ENCODE peak calls at places on chromosomes 6 and 20, in seven cellular contexts. N, Q, M, R, D, S and F are unnamed samples.

GRCh38 chr6:162615016-162615717 is 112.4 kb downstream of the PRKN start:
- DNase-seq in N (no peak), S (peak; percentile 70), D (no peak), M (no peak), Q (no peak), R (peak; percentile 62), F (no peak)

GRCh38 chr6:20476501-20477043 is 57.7 kb upstream of the CDKAL1 start:
- DNase-seq in M (no peak), R (no peak), D (no peak), Q (no peak), S (no peak), N (peak; percentile 54), F (no peak)

GRCh38 chr20:54151073-54151436 is 22.7 kb downstream of the CYP24A1 start:
- DNase-seq in M (no peak), S (no peak), D (no peak), Q (no peak), N (no peak), R (no peak), F (no peak)

GRCh38 chr6:140871911-140872310 is 1260.8 kb upstream of the GJE1 start:
- DNase-seq in Q (no peak), N (no peak), R (peak; percentile 86), S (no peak), D (no peak), M (no peak), F (no peak)

GRCh38 chr20:60271597-60271996 is 313.4 kb downstream of the CDH26 start:
- DNase-seq in D (no peak), Q (no peak), R (no peak), S (no peak), N (no peak), M (no peak), F (no peak)

GRCh38 chr6:506508-506907 is 115.0 kb downstream of the IRF4 start:
- DNase-seq in S (no peak), N (no peak), R (no peak), M (no peak), Q (no peak), D (no peak), F (no peak)

GRCh38 chr6:56474531-56474930 is 168.2 kb downstream of the DST start:
- DNase-seq in N (no peak), Q (no peak), M (no peak), S (no peak), R (no peak), D (no peak), F (no peak)

GRCh38 chr20:31260326-31260932 is 3.0 kb downstream of the DEFB115 start:
- DNase-seq in D (no peak), Q (no peak), N (no peak), S (no peak), M (no peak), R (no peak), F (no peak)

GRCh38 chr20:32823078-32823477 is 3.3 kb downstream of the MAPRE1 start:
- DNase-seq in R (peak; percentile 81), Q (no peak), S (peak; percentile 71), D (no peak), M (no peak), N (no peak), F (no peak)

GRCh38 chr20:36144336-36144735 is 10.2 kb upstream of the EPB41L1 start:
- DNase-seq in D (no peak), N (no peak), M (no peak), R (no peak), Q (no peak), S (no peak), F (no peak)

GRCh38 chr6:16154904-16155303 is 26.0 kb downstream of the MYLIP start:
- DNase-seq in Q (no peak), D (no peak), M (no peak), N (no peak), S (peak; percentile 87), R (peak; percentile 86), F (no peak)

GRCh38 chr6:44377484-44377883 is 10.0 kb upstream of the CDC5L start:
- DNase-seq in S (no peak), M (no peak), Q (no peak), D (no peak), R (no peak), N (no peak), F (no peak)

GRCh38 chr6:137866914-137867684 is at the start of gene TNFAIP3:
- DNase-seq in N (peak; percentile 95), Q (peak; percentile 90), R (peak; percentile 93), D (peak; percentile 80), M (peak; percentile 98), S (peak; percentile 96), F (peak; percentile 92)

GRCh38 chr6:154909821-154910220 is 85.3 kb upstream of the TIAM2 start:
- DNase-seq in R (peak; percentile 82), S (peak; percentile 60), N (no peak), D (no peak), Q (no peak), M (no peak), F (no peak)

GRCh38 chr6:139863356-139863755 is 488.9 kb upstream of the CITED2 start:
- DNase-seq in Q (no peak), M (no peak), S (peak; percentile 28), N (no peak), R (peak; percentile 64), D (no peak), F (no peak)

GRCh38 chr6:122712093-122712863 is 67.2 kb upstream of the FABP7 start:
- DNase-seq in N (no peak), R (peak; percentile 75), Q (no peak), D (no peak), S (no peak), M (no peak), F (no peak)

GRCh38 chr20:14882846-14883245 is 545.4 kb upstream of the FLRT3 start:
- DNase-seq in Q (no peak), R (no peak), N (no peak), D (no peak), S (no peak), M (no peak), F (no peak)

GRCh38 chr6:153131037-153131981 is at the start of gene RGS17:
- DNase-seq in Q (peak; percentile 81), R (peak; percentile 71), M (peak; percentile 82), D (no peak), N (no peak), S (peak; percentile 86), F (no peak)

GRCh38 chr6:33995046-33995872 is 150.6 kb downstream of the GRM4 start:
- DNase-seq in N (peak; percentile 68), Q (no peak), M (peak; percentile 66), S (no peak), R (no peak), D (no peak), F (no peak)

GRCh38 chr6:113634352-113635163 is 222.6 kb upstream of the MARCKS start:
- DNase-seq in N (no peak), D (no peak), S (peak; percentile 68), R (peak; percentile 73), M (no peak), Q (no peak), F (no peak)

GRCh38 chr6:139028242-139028657 is 295 bp upstream of the ABRACL start:
- DNase-seq in N (no peak), D (no peak), S (no peak), Q (no peak), R (peak; percentile 51), M (no peak), F (no peak)

DNA sequence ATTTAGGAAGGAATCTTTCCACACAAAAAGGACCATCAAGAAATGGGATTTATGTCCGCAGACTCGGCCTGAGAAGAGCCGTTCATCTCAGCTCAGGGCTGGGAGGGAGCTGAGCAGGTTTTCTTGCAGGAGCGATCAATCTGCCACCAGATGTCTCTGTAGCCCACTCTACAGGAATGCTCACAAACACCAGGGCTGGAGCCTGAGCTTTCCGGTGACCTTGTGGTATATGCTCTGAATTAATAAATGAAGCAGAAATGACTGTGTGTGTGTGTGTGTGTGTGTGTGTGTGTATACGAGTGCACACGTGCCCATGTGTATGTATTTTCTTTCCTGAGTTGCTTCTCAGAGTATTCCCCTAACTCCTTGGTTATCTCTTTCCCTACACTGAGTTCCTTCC is 12.0 kb downstream of the CD83 start:
- DNase-seq in S (peak; percentile 83), R (peak; percentile 79), Q (peak; percentile 48), M (peak; percentile 80), N (no peak), D (no peak), F (peak; percentile 38)
- TF ChIP-seq CTCF in S (peak; percentile 75), R (peak; percentile 59), Q (peak; percentile 44), M (peak; percentile 48), N (peak; percentile 23), D (peak; percentile 51), F (no peak)

DNA sequence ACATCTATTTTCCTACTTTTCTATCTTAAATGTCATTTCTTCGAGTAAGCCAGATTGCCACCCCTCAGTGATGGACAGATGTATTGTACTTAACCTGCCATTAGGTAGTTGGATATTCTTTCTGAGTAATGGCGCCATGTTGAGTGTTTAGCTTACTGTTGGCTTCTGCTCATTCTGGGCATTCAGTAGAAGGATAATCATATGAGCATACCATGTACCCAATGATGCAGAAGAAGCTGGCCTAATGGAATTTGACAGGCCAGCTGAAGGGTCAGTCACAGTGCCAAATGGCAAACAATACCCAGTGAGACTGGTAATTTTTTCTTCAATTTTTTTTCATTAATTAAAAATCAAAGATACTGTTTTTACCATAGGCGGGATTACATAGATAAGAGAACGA is 1010.8 kb upstream of the EYS start:
- DNase-seq in D (no peak), S (no peak), Q (no peak), N (no peak), M (no peak), R (no peak), F (no peak)
- TF ChIP-seq CTCF in D (no peak), S (no peak), Q (no peak), N (no peak), M (no peak), R (no peak), F (no peak)

GRCh38 chr6:167113935-167114910 is 8.7 kb upstream of the CCR6 start:
- DNase-seq in Q (peak; percentile 41), R (no peak), S (no peak), N (no peak), M (peak; percentile 96), D (no peak), F (peak; percentile 27)

GRCh38 chr6:167116838-167117228 is 6.1 kb upstream of the CCR6 start:
- DNase-seq in R (no peak), D (no peak), Q (no peak), M (no peak), S (no peak), N (no peak), F (no peak)

GRCh38 chr6:167113047-167113446 is 9.8 kb upstream of the CCR6 start:
- DNase-seq in M (no peak), Q (no peak), R (no peak), N (no peak), S (no peak), D (no peak), F (no peak)

GRCh38 chr6:167116109-167116837 is 6.6 kb upstream of the CCR6 start:
- DNase-seq in R (peak; percentile 2), N (no peak), M (no peak), S (peak; percentile 35), D (no peak), Q (no peak), F (no peak)

GRCh38 chr6:167115054-167115453 is 7.8 kb upstream of the CCR6 start:
- DNase-seq in N (no peak), R (no peak), Q (no peak), M (no peak), S (no peak), D (no peak), F (no peak)
- TF ChIP-seq CTCF in N (no peak), R (no peak), Q (no peak), M (no peak), S (no peak), D (no peak), F (no peak)

DNA sequence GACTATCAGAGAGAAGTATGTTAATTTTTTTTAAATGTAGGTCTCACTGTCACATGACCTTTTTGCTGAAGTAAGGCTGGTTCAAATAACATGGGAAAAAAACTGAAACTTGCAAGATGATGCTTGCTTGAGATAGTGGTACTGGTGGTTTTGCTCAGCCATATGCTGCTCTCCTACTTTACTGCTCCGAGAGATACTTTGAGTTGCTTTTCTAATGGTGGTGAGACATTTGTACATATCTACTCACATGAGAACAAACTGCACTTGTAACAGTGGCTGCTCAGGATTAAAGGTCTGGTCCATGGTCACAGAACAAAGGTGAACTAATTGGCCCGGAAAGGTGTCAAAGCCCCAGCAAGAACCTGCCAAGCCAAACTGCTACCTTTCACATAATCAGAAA is 106.2 kb upstream of the BEND3 start:
- DNase-seq in M (no peak), N (no peak), R (no peak), Q (no peak), D (no peak), S (no peak), F (no peak)
- TF ChIP-seq CTCF in M (no peak), N (no peak), R (no peak), Q (no peak), D (no peak), S (no peak), F (no peak)